ENCODE peak calls at places on chromosomes 7 and 10, in ten cellular contexts. C is AG04450, P is MG63, N is sigmoid colon, L is epithelial cell of esophagus, E is HCT116, O is OCI-LY7, D is tibial artery, B is small intestine, Z is SJCRH30. X is an unnamed sample.

GRCh38 chr10:88091490-88092061 is 228.2 kb downstream of the PTEN start:
- DNase-seq in L (peak), O (peak), E (no peak), P (no peak), B (peak), N (no peak), Z (no peak), D (no peak), C (no peak), X (no peak)

GRCh38 chr7:151436446-151437162 is 3.3 kb downstream of the CRYGN start:
- DNase-seq in C (no peak), N (peak), O (no peak), E (no peak), B (no peak), D (peak), Z (no peak), P (no peak), L (no peak), X (peak)

GRCh38 chr10:70295946-70296345 is 12.1 kb upstream of the NPFFR1 start:
- DNase-seq in O (no peak), P (no peak), L (no peak), E (no peak), Z (no peak), D (no peak), B (no peak), C (no peak), N (no peak), X (no peak)

GRCh38 chr10:789831-790701 is 100.6 kb upstream of the DIP2C start:
- DNase-seq in P (no peak), B (peak), E (no peak), C (no peak), O (no peak), N (peak), L (no peak), D (no peak), Z (no peak), X (peak)

GRCh38 chr10:26214004-26214403 is 2.6 kb upstream of the GAD2 start:
- DNase-seq in O (no peak), E (no peak), B (no peak), N (no peak), C (no peak), L (no peak), D (no peak), P (no peak), Z (no peak), X (no peak)

GRCh38 chr7:102377-102711 is 90.0 kb upstream of the FAM20C start:
- DNase-seq in L (no peak), C (no peak), E (no peak), B (no peak), D (no peak), Z (no peak), P (no peak), N (no peak), O (no peak), X (no peak)

GRCh38 chr7:35035511-35035921 is 1.8 kb downstream of the DPY19L1 start:
- DNase-seq in N (no peak), D (no peak), Z (peak), O (peak), E (peak), L (peak), B (peak), P (no peak), C (no peak), X (no peak)

GRCh38 chr10:115355162-115355760 is 262.1 kb downstream of the ATRNL1 start:
- DNase-seq in E (peak), P (peak), D (no peak), N (no peak), O (peak), Z (peak), B (peak), L (peak), C (peak), X (peak)

GRCh38 chr7:30142710-30143109 is 7.9 kb downstream of the MTURN start:
- DNase-seq in O (no peak), Z (no peak), P (peak), B (no peak), D (peak), L (peak), C (no peak), E (peak), N (no peak), X (no peak)

GRCh38 chr7:131011437-131011752 is 277.4 kb upstream of the KLF14 start:
- DNase-seq in E (no peak), Z (no peak), P (peak), O (no peak), D (no peak), L (no peak), B (no peak), N (no peak), C (no peak), X (no peak)

GRCh38 chr10:118958984-118959916 is 70.3 kb upstream of the NANOS1 start:
- DNase-seq in C (no peak), O (no peak), N (peak), B (peak), E (no peak), L (peak), Z (no peak), P (peak), D (peak), X (no peak)

GRCh38 chr10:132395704-132396494 is 1.1 kb upstream of the PWWP2B start:
- DNase-seq in N (peak), E (no peak), B (peak), Z (no peak), O (no peak), L (no peak), D (peak), C (no peak), P (peak), X (peak)

GRCh38 chr10:64952042-64952441 is 1430.8 kb downstream of the REEP3 start:
- DNase-seq in N (no peak), O (no peak), B (no peak), P (no peak), E (no peak), L (no peak), D (no peak), Z (no peak), C (no peak), X (no peak)

GRCh38 chr10:10644317-10645111 is 373.2 kb upstream of the CELF2 start:
- DNase-seq in D (peak), N (no peak), C (no peak), L (peak), E (no peak), O (no peak), Z (peak), B (no peak), P (peak), X (no peak)

GRCh38 chr7:100087055-100087750 is 1.6 kb upstream of the COPS6 start:
- DNase-seq in C (peak), P (peak), L (peak), B (no peak), Z (no peak), D (no peak), N (no peak), E (no peak), O (no peak), X (peak)

GRCh38 chr10:88923525-88923924 is 29.0 kb downstream of the ACTA2 start:
- DNase-seq in Z (peak), L (peak), P (no peak), N (no peak), B (no peak), O (no peak), C (no peak), D (no peak), E (no peak), X (no peak)

GRCh38 chr10:80371462-80371861 is 14.9 kb downstream of the DYDC2 start:
- DNase-seq in C (no peak), B (no peak), P (no peak), E (no peak), Z (no peak), N (no peak), D (no peak), L (no peak), O (no peak), X (no peak)

GRCh38 chr10:70323697-70324340 is 40.0 kb upstream of the NPFFR1 start:
- DNase-seq in N (peak), C (no peak), O (no peak), E (no peak), D (no peak), P (no peak), L (no peak), B (no peak), Z (peak), X (no peak)

GRCh38 chr7:123823898-123824753 is 20.8 kb upstream of the HYAL4 start:
- DNase-seq in E (no peak), P (no peak), B (no peak), N (no peak), C (no peak), L (no peak), Z (no peak), O (no peak), D (no peak), X (no peak)

GRCh38 chr7:44664756-44665461 is 58.5 kb downstream of the OGDH start:
- DNase-seq in Z (no peak), N (no peak), E (no peak), C (no peak), D (no peak), O (no peak), L (no peak), P (no peak), B (no peak), X (no peak)

GRCh38 chr10:114779803-114780609 is 41.6 kb upstream of the FHIP2A start:
- DNase-seq in L (peak), E (peak), B (peak), C (peak), D (no peak), N (no peak), Z (no peak), P (peak), O (no peak), X (no peak)

GRCh38 chr7:47239034-47239433 is 342.9 kb downstream of the TNS3 start:
- DNase-seq in B (no peak), D (no peak), O (no peak), P (no peak), E (no peak), C (no peak), N (no peak), Z (no peak), L (no peak), X (no peak)

GRCh38 chr10:117499248-117500105 is 43.1 kb upstream of the EMX2 start:
- DNase-seq in D (no peak), L (no peak), Z (peak), E (no peak), B (no peak), O (no peak), C (no peak), N (peak), P (no peak), X (no peak)

GRCh38 chr7:45000096-45001032 is at the start of gene CCM2:
- DNase-seq in P (peak), L (no peak), D (peak), B (peak), N (peak), O (peak), C (no peak), E (no peak), Z (peak), X (peak)

GRCh38 chr10:7523656-7524055 is 112.8 kb upstream of the SFMBT2 start:
- DNase-seq in C (no peak), B (no peak), P (no peak), O (no peak), L (no peak), D (no peak), Z (no peak), E (no peak), N (no peak), X (no peak)

DNA sequence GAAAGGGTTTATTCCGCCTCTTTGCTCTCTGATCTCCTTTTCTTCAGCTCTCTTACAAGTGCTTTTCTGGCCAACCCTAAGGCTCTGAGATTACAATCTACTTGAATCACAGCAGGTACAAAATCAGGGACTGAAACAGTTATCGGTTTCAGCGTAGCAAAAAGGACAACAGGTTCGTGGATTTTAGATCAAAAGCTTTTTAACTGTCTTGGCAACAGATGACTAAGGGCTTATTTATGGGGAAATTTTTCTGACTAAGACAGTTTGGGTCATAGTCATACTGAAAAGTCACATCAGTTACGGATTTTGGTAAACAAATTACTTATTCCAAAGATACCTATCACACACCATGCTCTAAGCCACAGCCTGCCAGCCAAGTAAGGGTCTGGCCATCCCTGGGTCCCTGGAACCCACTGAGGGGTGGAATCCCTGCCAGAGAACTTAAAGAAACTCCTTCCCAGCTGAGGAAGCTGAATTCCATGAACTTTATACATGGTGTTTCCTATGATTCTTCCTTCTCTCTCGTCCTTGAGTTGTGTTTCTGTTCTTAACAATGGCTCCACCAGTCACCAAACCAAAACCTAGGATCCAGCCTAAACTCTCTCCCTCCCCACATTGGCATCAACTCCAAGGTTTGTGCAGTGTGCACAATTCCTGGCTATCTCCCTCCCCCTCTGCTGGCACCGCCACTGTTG is 169.3 kb downstream of the FAM107B start:
- DNase-seq in O (no peak), P (peak), L (peak), C (no peak), D (no peak), Z (no peak), B (peak), N (no peak), E (peak), X (no peak)
- H3K4me3 ChIP-seq in O (peak), P (peak), L (peak), C (peak), D (peak), Z (peak), B (no peak), N (no peak), E (no peak), X (peak)

GRCh38 chr7:19713676-19714075 is 4.8 kb upstream of the POLR1F start:
- DNase-seq in B (peak), L (peak), N (no peak), O (peak), D (no peak), P (no peak), E (peak), Z (peak), C (peak), X (peak)

GRCh38 chr7:19705663-19706062 is 3.2 kb downstream of the POLR1F start:
- DNase-seq in C (no peak), L (no peak), N (no peak), Z (no peak), B (no peak), O (no peak), E (no peak), P (no peak), D (no peak), X (no peak)

GRCh38 chr7:19707240-19707639 is 1.6 kb downstream of the POLR1F start:
- DNase-seq in O (no peak), D (no peak), C (no peak), Z (no peak), B (no peak), N (no peak), E (no peak), P (peak), L (peak), X (no peak)

GRCh38 chr7:19708397-19709248 is at the start of gene POLR1F:
- DNase-seq in P (peak), O (peak), Z (peak), D (peak), C (peak), L (peak), N (peak), E (peak), B (peak), X (peak)

DNA sequence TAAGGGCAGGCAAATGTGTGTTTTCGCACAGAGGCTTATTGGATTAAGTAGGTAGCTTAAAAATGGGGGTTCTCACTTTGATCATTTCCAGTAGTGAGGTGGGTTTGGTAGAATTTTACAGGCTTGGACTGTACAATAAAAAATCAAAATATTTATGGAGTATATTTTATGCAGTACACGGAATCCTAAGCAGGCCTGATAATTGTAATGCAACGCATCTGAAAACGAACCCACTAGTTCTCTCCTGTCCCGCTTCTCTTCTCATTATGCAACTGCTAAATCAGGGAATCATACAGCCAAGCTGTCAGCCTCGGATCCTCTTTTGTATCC is 377 bp upstream of the POLR1F start:
- DNase-seq in D (no peak), N (no peak), L (no peak), Z (no peak), P (no peak), O (no peak), C (no peak), B (no peak), E (no peak), X (no peak)
- H3K4me3 ChIP-seq in D (peak), N (peak), L (peak), Z (peak), P (peak), O (no peak), C (no peak), B (no peak), E (peak), X (peak)

GRCh38 chr7:5824297-5824610 is 42.8 kb upstream of the RNF216 start:
- DNase-seq in O (no peak), Z (no peak), E (no peak), D (no peak), B (no peak), L (no peak), N (no peak), C (no peak), P (no peak), X (no peak)

GRCh38 chr7:5827755-5828154 is 46.3 kb upstream of the RNF216 start:
- DNase-seq in E (peak), B (peak), L (peak), P (peak), Z (peak), O (peak), D (no peak), N (no peak), C (no peak), X (peak)

GRCh38 chr7:5822742-5823503 is 41.5 kb upstream of the RNF216 start:
- DNase-seq in P (peak), E (peak), L (peak), D (peak), Z (peak), C (peak), N (peak), O (peak), B (peak), X (peak)
- H3K4me3 ChIP-seq in P (peak), E (peak), L (peak), D (peak), Z (peak), C (peak), N (peak), O (peak), B (peak), X (peak)

GRCh38 chr7:55411844-55412243 is 46.7 kb downstream of the LANCL2 start:
- DNase-seq in P (no peak), E (no peak), B (no peak), O (no peak), L (no peak), Z (no peak), N (no peak), D (no peak), C (no peak), X (no peak)

GRCh38 chr7:55410641-55411239 is 45.6 kb downstream of the LANCL2 start:
- DNase-seq in E (no peak), L (no peak), P (no peak), N (no peak), Z (no peak), D (no peak), B (no peak), C (no peak), O (no peak), X (no peak)

GRCh38 chr7:55409474-55410225 is 44.5 kb downstream of the LANCL2 start:
- DNase-seq in B (peak), C (no peak), Z (peak), O (no peak), P (no peak), L (no peak), D (no peak), E (no peak), N (no peak), X (peak)

GRCh38 chr7:55400191-55400590 is 35.1 kb downstream of the LANCL2 start:
- DNase-seq in B (no peak), E (no peak), P (no peak), C (no peak), L (no peak), N (no peak), Z (no peak), O (no peak), D (no peak), X (no peak)

GRCh38 chr7:55405856-55406541 is 40.9 kb downstream of the LANCL2 start:
- DNase-seq in B (peak), L (no peak), Z (no peak), D (no peak), P (no peak), N (no peak), O (no peak), E (no peak), C (no peak), X (no peak)
- H3K4me3 ChIP-seq in B (no peak), L (no peak), Z (no peak), D (no peak), P (no peak), N (no peak), O (no peak), E (no peak), C (no peak), X (no peak)

DNA sequence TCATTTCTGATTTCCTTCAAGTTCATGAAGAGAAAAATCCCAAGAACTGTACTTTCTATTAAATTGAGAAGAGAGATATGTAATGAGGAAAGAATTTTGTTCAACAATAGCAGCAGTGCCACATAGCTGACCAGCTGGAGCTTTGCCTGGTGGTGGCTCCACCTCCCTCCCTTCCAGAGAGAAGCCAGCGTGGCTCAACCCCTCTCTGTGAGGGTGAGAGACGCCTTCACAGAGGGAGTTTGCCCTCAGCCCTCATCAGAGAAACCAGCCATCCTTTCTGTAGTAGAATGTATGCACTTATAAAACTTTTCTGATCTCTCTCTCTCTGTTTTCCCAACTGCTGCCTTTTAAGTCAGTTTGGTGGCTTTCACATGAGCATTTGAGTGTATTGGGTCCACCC is 20.5 kb upstream of the COL1A2 start:
- DNase-seq in O (no peak), Z (peak), P (peak), E (no peak), L (peak), D (peak), N (peak), C (peak), B (no peak), X (no peak)
- H3K4me3 ChIP-seq in O (no peak), Z (peak), P (peak), E (no peak), L (no peak), D (peak), N (peak), C (peak), B (no peak), X (no peak)

DNA sequence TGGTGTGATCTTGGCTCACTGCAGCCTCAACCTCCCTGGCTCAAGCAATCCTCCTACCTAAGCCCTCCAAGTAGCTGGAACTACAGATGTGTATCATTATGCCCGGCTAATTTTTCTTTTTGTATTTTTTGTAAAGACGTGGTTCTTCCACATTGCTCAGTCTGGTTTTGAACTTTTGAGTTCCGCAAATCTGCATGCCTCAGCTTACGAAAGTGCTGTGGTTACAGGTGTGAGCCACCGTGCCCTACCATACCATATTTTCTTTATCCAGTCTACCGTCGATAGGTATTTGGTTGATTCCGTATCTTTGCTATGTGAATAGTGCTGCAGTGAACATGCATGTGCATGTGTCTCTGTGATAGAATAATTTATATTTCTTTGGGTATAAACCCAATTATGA is 6.5 kb downstream of the ZNF107 start:
- DNase-seq in N (no peak), O (peak), D (no peak), P (no peak), E (no peak), Z (no peak), C (no peak), L (no peak), B (no peak), X (no peak)
- H3K4me3 ChIP-seq in N (no peak), O (peak), D (no peak), P (no peak), E (no peak), Z (no peak), C (no peak), L (no peak), B (no peak), X (no peak)

X was measured in SK-N-SH.